ENCODE peak calls at places on chromosome 12, in five cellular contexts. S, F, H, R and L are unnamed samples.

GRCh38 chr12:53505086-53505485 is 2.2 kb downstream of the NPFF start:
- DNase-seq in S (no peak), F (peak), H (no peak), R (no peak), L (no peak)

GRCh38 chr12:107485731-107486130 is 199.9 kb upstream of the PWP1 start:
- DNase-seq in S (no peak), F (no peak), H (no peak), R (no peak), L (no peak)

GRCh38 chr12:65882504-65882903 is 58.2 kb downstream of the HMGA2 start:
- DNase-seq in S (peak), F (no peak), H (no peak), R (peak), L (no peak)

GRCh38 chr12:88339254-88339949 is 197.3 kb downstream of the TMTC3 start:
- DNase-seq in S (no peak), F (peak), H (no peak), R (no peak), L (no peak)

GRCh38 chr12:78121969-78122610 is 291.4 kb downstream of the NAV3 start:
- DNase-seq in S (no peak), F (no peak), H (no peak), R (no peak), L (no peak)

GRCh38 chr12:49705479-49706267 is 1.5 kb downstream of the FMNL3 start:
- DNase-seq in S (no peak), F (peak), H (no peak), R (no peak), L (peak)

GRCh38 chr12:79522237-79522636 is 168.5 kb downstream of the PAWR start:
- DNase-seq in S (peak), F (no peak), H (no peak), R (no peak), L (no peak)

GRCh38 chr12:110107369-110108281 is 16.5 kb upstream of the IFT81 start:
- DNase-seq in S (no peak), F (peak), H (no peak), R (peak), L (peak)

GRCh38 chr12:127284870-127285431 is 982.0 kb upstream of the TMEM132C start:
- DNase-seq in S (no peak), F (peak), H (no peak), R (no peak), L (peak)

GRCh38 chr12:20483776-20484175 is 115.4 kb downstream of the PDE3A start:
- DNase-seq in S (no peak), F (no peak), H (no peak), R (no peak), L (no peak)

GRCh38 chr12:122891661-122892525 is 4.0 kb downstream of the VPS37B start:
- DNase-seq in S (no peak), F (peak), H (no peak), R (no peak), L (peak)

GRCh38 chr12:114166360-114166759 is 200.2 kb upstream of the RBM19 start:
- DNase-seq in S (peak), F (peak), H (no peak), R (peak), L (no peak)

GRCh38 chr12:106861984-106862894 is 87.8 kb downstream of the RIC8B start:
- DNase-seq in S (peak), F (peak), H (no peak), R (peak), L (no peak)

GRCh38 chr12:70733385-70733784 is 96.2 kb upstream of the PTPRB start:
- DNase-seq in S (peak), F (peak), H (peak), R (peak), L (peak)

GRCh38 chr12:124713041-124713435 is 145.6 kb upstream of the NCOR2 start:
- DNase-seq in S (no peak), F (no peak), H (no peak), R (no peak), L (no peak)

GRCh38 chr12:119365451-119365850 is 30.9 kb downstream of the CCDC60 start:
- DNase-seq in S (no peak), F (no peak), H (no peak), R (no peak), L (no peak)